ENCODE peak calls at places on chromosomes 7 and 10, in six cellular contexts. R is iPS-NIHi11, G is NCI-H2029 treated with DMSO at 0.1 percent for 48 hours, Z is NCI-H82, A is IMR-90, E is osteocyte. S is an unnamed sample.

GRCh38 chr7:128833939-128834310 is 3.7 kb downstream of the FLNC start:
- DNase-seq in R (no peak), G (no peak), Z (peak; percentile 40), A (no peak), E (no peak), S (no peak)

GRCh38 chr7:14542624-14543023 is 359.9 kb downstream of the DGKB start:
- DNase-seq in R (no peak), G (no peak), Z (no peak), A (no peak), E (no peak), S (no peak)

GRCh38 chr7:27071622-27072390 is 24.0 kb downstream of the HOXA1 start:
- DNase-seq in R (no peak), G (no peak), Z (peak; percentile 34), A (no peak), E (no peak), S (no peak)

GRCh38 chr10:113895018-113895417 is 40.6 kb downstream of the NHLRC2 start:
- DNase-seq in R (no peak), G (no peak), Z (no peak), A (peak; percentile 47), E (no peak), S (no peak)

GRCh38 chr10:30490289-30491000 is 56.5 kb downstream of the MAP3K8 start:
- DNase-seq in R (no peak), G (no peak), Z (no peak), A (no peak), E (no peak), S (no peak)

GRCh38 chr10:75018233-75018632 is 93.2 kb upstream of the SAMD8 start:
- DNase-seq in R (no peak), G (no peak), Z (peak; percentile 66), A (no peak), E (no peak), S (no peak)

GRCh38 chr7:129535896-129536295 is 33.6 kb downstream of the SMKR1 start:
- DNase-seq in R (no peak), G (no peak), Z (no peak), A (no peak), E (no peak), S (no peak)

GRCh38 chr10:63464402-63465292 is 1.1 kb downstream of the JMJD1C start:
- DNase-seq in R (no peak), G (no peak), Z (no peak), A (peak; percentile 26), E (no peak), S (no peak)

GRCh38 chr10:93680414-93681047 is 21.9 kb downstream of the FRA10AC1 start:
- DNase-seq in R (peak; percentile 23), G (no peak), Z (peak; percentile 83), A (peak; percentile 37), E (no peak), S (no peak)

GRCh38 chr10:4867520-4868356 is 41.7 kb downstream of the AKR1E2 start:
- DNase-seq in R (no peak), G (no peak), Z (no peak), A (peak; percentile 8), E (no peak), S (no peak)

GRCh38 chr10:93573051-93573909 is 6.8 kb downstream of the FFAR4 start:
- DNase-seq in R (no peak), G (no peak), Z (no peak), A (no peak), E (no peak), S (no peak)

GRCh38 chr10:52308251-52309031 is 5.6 kb upstream of the DKK1 start:
- DNase-seq in R (peak; percentile 77), G (no peak), Z (peak; percentile 75), A (peak; percentile 78), E (peak; percentile 88), S (peak; percentile 50)

GRCh38 chr7:1924185-1924817 is 254.2 kb downstream of the ELFN1 start:
- DNase-seq in R (no peak), G (no peak), Z (no peak), A (no peak), E (no peak), S (no peak)

GRCh38 chr10:6912424-6912823 is 332.3 kb upstream of the PRKCQ start:
- DNase-seq in R (no peak), G (no peak), Z (no peak), A (peak; percentile 15), E (no peak), S (no peak)

GRCh38 chr10:124299726-124300125 is 119.0 kb downstream of the OAT start:
- DNase-seq in R (no peak), G (no peak), Z (no peak), A (no peak), E (no peak), S (no peak)

GRCh38 chr10:120077707-120078492 is 185.4 kb downstream of the SEC23IP start:
- DNase-seq in R (no peak), G (no peak), Z (no peak), A (no peak), E (no peak), S (no peak)

GRCh38 chr7:151707757-151708156 is 169.2 kb downstream of the PRKAG2 start:
- DNase-seq in R (no peak), G (no peak), Z (no peak), A (no peak), E (no peak), S (no peak)

GRCh38 chr7:28062197-28062988 is 118.2 kb downstream of the JAZF1 start:
- DNase-seq in R (peak; percentile 74), G (peak; percentile 31), Z (peak; percentile 89), A (peak; percentile 65), E (no peak), S (peak; percentile 68)

GRCh38 chr10:22335204-22335956 is 9.9 kb upstream of the SPAG6 start:
- DNase-seq in R (peak; percentile 63), G (no peak), Z (no peak), A (peak; percentile 52), E (no peak), S (no peak)

GRCh38 chr10:27998178-27998953 is 513 bp downstream of the ODAD2 start:
- DNase-seq in R (peak; percentile 68), G (no peak), Z (peak; percentile 54), A (peak; percentile 26), E (no peak), S (peak; percentile 46)

GRCh38 chr10:131938681-131939080 is 37.9 kb downstream of the PPP2R2D start:
- DNase-seq in R (no peak), G (no peak), Z (no peak), A (no peak), E (no peak), S (no peak)

GRCh38 chr10:75211007-75211735 is 575 bp downstream of the VDAC2 start:
- DNase-seq in R (peak; percentile 44), G (no peak), Z (peak; percentile 58), A (peak; percentile 57), E (no peak), S (peak; percentile 18)

GRCh38 chr10:90587081-90587491 is 270.8 kb downstream of the HTR7 start:
- DNase-seq in R (no peak), G (peak; percentile 14), Z (no peak), A (peak; percentile 68), E (no peak), S (no peak)

GRCh38 chr10:14507721-14508120 is 177.0 kb upstream of the FRMD4A start:
- DNase-seq in R (no peak), G (no peak), Z (no peak), A (no peak), E (no peak), S (no peak)

GRCh38 chr7:96624954-96625353 is 84.7 kb downstream of the SEM1 start:
- DNase-seq in R (no peak), G (no peak), Z (no peak), A (no peak), E (no peak), S (no peak)

GRCh38 chr7:106332186-106332585 is 47.4 kb upstream of the NAMPT start:
- DNase-seq in R (no peak), G (no peak), Z (no peak), A (no peak), E (no peak), S (no peak)

GRCh38 chr10:98088186-98088971 is 46.1 kb upstream of the R3HCC1L start:
- DNase-seq in R (no peak), G (peak; percentile 9), Z (peak; percentile 8), A (no peak), E (no peak), S (no peak)

GRCh38 chr10:92816106-92816505 is 32.2 kb upstream of the EXOC6 start:
- DNase-seq in R (no peak), G (no peak), Z (no peak), A (peak; percentile 73), E (no peak), S (no peak)

GRCh38 chr10:48801026-48801425 is 116.4 kb downstream of the WDFY4 start:
- DNase-seq in R (no peak), G (no peak), Z (no peak), A (no peak), E (no peak), S (no peak)

GRCh38 chr10:47360419-47361040 is 12.4 kb downstream of the RBP3 start:
- DNase-seq in R (no peak), G (no peak), Z (peak; percentile 90), A (no peak), E (no peak), S (peak; percentile 86)

GRCh38 chr7:151597541-151597940 is 77.8 kb upstream of the RHEB start:
- DNase-seq in R (no peak), G (no peak), Z (no peak), A (no peak), E (no peak), S (no peak)

GRCh38 chr7:39734605-39735004 is 111.2 kb downstream of the RALA start:
- DNase-seq in R (no peak), G (no peak), Z (no peak), A (no peak), E (no peak), S (no peak)

GRCh38 chr10:45144666-45145065 is 143.9 kb downstream of the ZNF22 start:
- DNase-seq in R (no peak), G (no peak), Z (no peak), A (no peak), E (no peak), S (no peak)

GRCh38 chr7:146116452-146117219 is at the start of gene CNTNAP2:
- DNase-seq in R (peak; percentile 55), G (peak; percentile 88), Z (peak; percentile 88), A (no peak), E (peak; percentile 80), S (peak; percentile 61)

GRCh38 chr7:45456747-45457146 is 117.4 kb upstream of the ADCY1 start:
- DNase-seq in R (no peak), G (no peak), Z (no peak), A (no peak), E (no peak), S (no peak)

GRCh38 chr7:25759281-25759680 is 392.7 kb upstream of the NFE2L3 start:
- DNase-seq in R (no peak), G (no peak), Z (no peak), A (no peak), E (no peak), S (no peak)

GRCh38 chr10:105837951-105838350 is 1196.9 kb downstream of the SORCS3 start:
- DNase-seq in R (no peak), G (no peak), Z (no peak), A (no peak), E (no peak), S (no peak)

GRCh38 chr10:124632566-124632965 is 111.6 kb downstream of the FAM53B start:
- DNase-seq in R (no peak), G (no peak), Z (no peak), A (no peak), E (no peak), S (no peak)

S was measured in WERI-Rb-1.